ENCODE peak calls at places on chromosome 3, in five cellular contexts. V is lung microvascular endothelial cell, L is HFFc6, J is SK-N-SH, X is HFF-Myc. Z is an unnamed sample.

GRCh38 chr3:11638669-11639402 is 4.9 kb downstream of the VGLL4 start:
- DNase-seq in V (peak; percentile 28), L (no peak), J (peak; percentile 59), X (no peak), Z (no peak)

GRCh38 chr3:188817920-188818239 is 353.9 kb upstream of the TPRG1 start:
- DNase-seq in V (no peak), L (no peak), J (no peak), X (no peak), Z (no peak)

GRCh38 chr3:50380375-50381085 is 21.2 kb upstream of the TMEM115 start:
- DNase-seq in V (no peak), L (no peak), J (peak; percentile 81), X (no peak), Z (no peak)

GRCh38 chr3:151976211-151977050 is 103.0 kb downstream of the SUCNR1 start:
- DNase-seq in V (peak; percentile 91), L (peak; percentile 98), J (no peak), X (peak; percentile 97), Z (peak; percentile 87)

GRCh38 chr3:69879051-69879450 is 120.5 kb upstream of the SAMMSON start:
- DNase-seq in V (no peak), L (no peak), J (no peak), X (no peak), Z (no peak)

GRCh38 chr3:55160241-55160877 is 232.5 kb upstream of the LRTM1 start:
- DNase-seq in V (no peak), L (peak; percentile 100), J (no peak), X (peak; percentile 93), Z (peak; percentile 12)

GRCh38 chr3:79369306-79369705 is 398.5 kb downstream of the ROBO1 start:
- DNase-seq in V (no peak), L (peak; percentile 2), J (no peak), X (peak; percentile 20), Z (peak; percentile 17)

GRCh38 chr3:45092132-45093031 is 53.8 kb downstream of the CDCP1 start:
- DNase-seq in V (no peak), L (peak; percentile 88), J (no peak), X (no peak), Z (no peak)

GRCh38 chr3:110583373-110583935 is 488.2 kb upstream of the NECTIN3 start:
- DNase-seq in V (no peak), L (peak; percentile 45), J (no peak), X (no peak), Z (no peak)

GRCh38 chr3:117557469-117557868 is 847.9 kb downstream of the TUSC7 start:
- DNase-seq in V (no peak), L (no peak), J (no peak), X (no peak), Z (no peak)